ENCODE peak calls at places on chromosomes 2 and 18, in nine cellular contexts. K, D, L, J, F, Q, T, S and O are unnamed samples.

GRCh38 chr18:35276276-35276675 is 13.8 kb downstream of the ZSCAN30 start:
- DNase-seq in K (no peak), D (no peak), L (no peak), J (no peak), F (no peak), Q (no peak), T (no peak), S (no peak), O (no peak)

GRCh38 chr2:64222351-64222750 is 78.1 kb upstream of the PELI1 start:
- DNase-seq in K (no peak), D (no peak), L (no peak), J (no peak), F (no peak), Q (peak), T (no peak), S (no peak), O (no peak)

GRCh38 chr2:2808551-2809058 is 477.5 kb upstream of the MYT1L start:
- DNase-seq in K (no peak), D (peak), L (no peak), J (no peak), F (no peak), Q (no peak), T (no peak), S (no peak), O (no peak)

GRCh38 chr18:67997496-67997895 is 481.0 kb upstream of the DSEL start:
- DNase-seq in K (no peak), D (no peak), L (no peak), J (no peak), F (no peak), Q (no peak), T (no peak), S (no peak), O (no peak)

GRCh38 chr2:229627728-229628127 is 86.6 kb downstream of the DNER start:
- DNase-seq in K (no peak), D (no peak), L (no peak), J (no peak), F (no peak), Q (no peak), T (no peak), S (no peak), O (no peak)

GRCh38 chr2:236661064-236661761 is 91.6 kb downstream of the ACKR3 start:
- DNase-seq in K (peak), D (peak), L (no peak), J (no peak), F (no peak), Q (no peak), T (no peak), S (no peak), O (no peak)

GRCh38 chr2:28327963-28328922 is 64.4 kb upstream of the FOSL2 start:
- DNase-seq in K (no peak), D (no peak), L (peak), J (no peak), F (no peak), Q (no peak), T (no peak), S (no peak), O (no peak)

GRCh38 chr2:12863937-12864336 is 147.2 kb downstream of the TRIB2 start:
- DNase-seq in K (no peak), D (no peak), L (no peak), J (no peak), F (no peak), Q (no peak), T (no peak), S (no peak), O (no peak)

GRCh38 chr2:150571121-150571520 is 83.7 kb upstream of the RND3 start:
- DNase-seq in K (no peak), D (no peak), L (no peak), J (no peak), F (no peak), Q (no peak), T (no peak), S (no peak), O (no peak)